ENCODE peak calls at places on chromosomes 6 and 20, in five cellular contexts. One of them, this sample, is unnamed. For H3K9me3, the result is how much of the 10 kb centered on the place peaks cover.

GRCh38 chr6:100924574-100924973 is 43.4 kb upstream of the ASCC3 start:
- DNase-seq in fibroblast of lung: no peak
- DNase-seq in trophoblast cell: peak
- DNase-seq in tibial nerve: no peak
- DNase-seq in cardiac muscle cell: no peak
- DNase-seq in this sample: no peak

GRCh38 chr6:152380351-152380767 is 256.8 kb downstream of the SYNE1 start:
- DNase-seq in fibroblast of lung: peak
- DNase-seq in trophoblast cell: peak
- DNase-seq in tibial nerve: peak
- DNase-seq in cardiac muscle cell: peak
- DNase-seq in this sample: no peak

GRCh38 chr6:99960027-99960426 is 34.0 kb downstream of the MCHR2 start:
- DNase-seq in fibroblast of lung: no peak
- DNase-seq in trophoblast cell: no peak
- DNase-seq in tibial nerve: no peak
- DNase-seq in cardiac muscle cell: no peak
- DNase-seq in this sample: no peak

GRCh38 chr6:21738180-21739094 is 144.9 kb downstream of the SOX4 start:
- DNase-seq in fibroblast of lung: peak
- DNase-seq in trophoblast cell: peak
- DNase-seq in tibial nerve: no peak
- DNase-seq in cardiac muscle cell: no peak
- DNase-seq in this sample: no peak

GRCh38 chr6:8131265-8131897 is 29.0 kb upstream of the EEF1E1 start:
- DNase-seq in fibroblast of lung: peak
- DNase-seq in trophoblast cell: peak
- DNase-seq in tibial nerve: peak
- DNase-seq in cardiac muscle cell: peak
- DNase-seq in this sample: no peak

GRCh38 chr6:54390362-54390761 is 82.1 kb downstream of the TINAG start:
- DNase-seq in fibroblast of lung: no peak
- DNase-seq in trophoblast cell: no peak
- DNase-seq in tibial nerve: no peak
- DNase-seq in cardiac muscle cell: no peak
- DNase-seq in this sample: no peak

GRCh38 chr6:89643411-89643810 is 4.9 kb upstream of the LYRM2 start:
- DNase-seq in fibroblast of lung: no peak
- DNase-seq in trophoblast cell: no peak
- DNase-seq in tibial nerve: no peak
- DNase-seq in cardiac muscle cell: no peak
- DNase-seq in this sample: no peak

GRCh38 chr6:112683926-112684325 is 336.8 kb downstream of the RFPL4B start:
- DNase-seq in fibroblast of lung: peak
- DNase-seq in trophoblast cell: no peak
- DNase-seq in tibial nerve: no peak
- DNase-seq in cardiac muscle cell: no peak
- DNase-seq in this sample: no peak

GRCh38 chr6:26196846-26197683 is 109.8 kb downstream of the HFE start:
- DNase-seq in fibroblast of lung: peak
- DNase-seq in trophoblast cell: peak
- DNase-seq in tibial nerve: peak
- DNase-seq in cardiac muscle cell: peak
- DNase-seq in this sample: peak

GRCh38 chr6:49416195-49416594 is 46.9 kb downstream of the MMUT start:
- DNase-seq in fibroblast of lung: no peak
- DNase-seq in trophoblast cell: no peak
- DNase-seq in tibial nerve: no peak
- DNase-seq in cardiac muscle cell: no peak
- DNase-seq in this sample: no peak

GRCh38 chr20:31811796-31812728 is 7.1 kb upstream of the MYLK2 start:
- DNase-seq in fibroblast of lung: peak
- DNase-seq in trophoblast cell: no peak
- DNase-seq in tibial nerve: no peak
- DNase-seq in cardiac muscle cell: peak
- DNase-seq in this sample: no peak

GRCh38 chr20:30921286-30922071 is 336.0 kb upstream of the DEFB115 start:
- DNase-seq in fibroblast of lung: no peak
- DNase-seq in trophoblast cell: no peak
- DNase-seq in tibial nerve: no peak
- DNase-seq in cardiac muscle cell: no peak
- DNase-seq in this sample: peak

GRCh38 chr20:8361008-8361652 is 229.1 kb downstream of the PLCB1 start:
- DNase-seq in fibroblast of lung: peak
- DNase-seq in trophoblast cell: no peak
- DNase-seq in tibial nerve: peak
- DNase-seq in cardiac muscle cell: no peak
- DNase-seq in this sample: no peak

GRCh38 chr6:82353848-82354247 is 9.8 kb upstream of the TPBG start:
- DNase-seq in fibroblast of lung: no peak
- DNase-seq in trophoblast cell: no peak
- DNase-seq in tibial nerve: no peak
- DNase-seq in cardiac muscle cell: no peak
- DNase-seq in this sample: no peak

GRCh38 chr6:74222768-74223321 is 526.8 kb downstream of the CD109 start:
- DNase-seq in fibroblast of lung: peak
- DNase-seq in trophoblast cell: no peak
- DNase-seq in tibial nerve: no peak
- DNase-seq in cardiac muscle cell: no peak
- DNase-seq in this sample: no peak

GRCh38 chr6:111972714-111973678 is 80.9 kb upstream of the CCN6 start:
- DNase-seq in fibroblast of lung: peak
- DNase-seq in trophoblast cell: peak
- DNase-seq in tibial nerve: peak
- DNase-seq in cardiac muscle cell: no peak
- DNase-seq in this sample: peak

GRCh38 chr6:169789944-169790927 is 38.8 kb downstream of the ERMARD start:
- DNase-seq in fibroblast of lung: peak
- DNase-seq in trophoblast cell: peak
- DNase-seq in tibial nerve: peak
- DNase-seq in cardiac muscle cell: peak
- DNase-seq in this sample: peak

GRCh38 chr6:138087549-138087948 is 19.7 kb downstream of the PERP start:
- DNase-seq in fibroblast of lung: peak
- DNase-seq in trophoblast cell: peak
- DNase-seq in tibial nerve: no peak
- DNase-seq in cardiac muscle cell: no peak
- DNase-seq in this sample: no peak

GRCh38 chr6:19757036-19757435 is 80.1 kb upstream of the ID4 start:
- DNase-seq in fibroblast of lung: peak
- DNase-seq in trophoblast cell: no peak
- DNase-seq in tibial nerve: no peak
- DNase-seq in cardiac muscle cell: peak
- DNase-seq in this sample: no peak

GRCh38 chr6:40950986-40951730 is 87.9 kb downstream of the UNC5CL start:
- DNase-seq in fibroblast of lung: peak
- DNase-seq in trophoblast cell: no peak
- DNase-seq in tibial nerve: no peak
- DNase-seq in cardiac muscle cell: peak
- DNase-seq in this sample: no peak

GRCh38 chr20:905396-905961 is 10.7 kb downstream of the ANGPT4 start:
- DNase-seq in fibroblast of lung: no peak
- DNase-seq in trophoblast cell: no peak
- DNase-seq in tibial nerve: no peak
- DNase-seq in cardiac muscle cell: no peak
- DNase-seq in this sample: no peak

GRCh38 chr6:36555750-36556252 is 8.5 kb upstream of the STK38 start:
- DNase-seq in fibroblast of lung: no peak
- DNase-seq in trophoblast cell: no peak
- DNase-seq in tibial nerve: no peak
- DNase-seq in cardiac muscle cell: no peak
- DNase-seq in this sample: no peak

GRCh38 chr6:93685494-93685893 is 266.1 kb upstream of the EPHA7 start:
- DNase-seq in fibroblast of lung: no peak
- DNase-seq in trophoblast cell: no peak
- DNase-seq in tibial nerve: no peak
- DNase-seq in cardiac muscle cell: no peak
- DNase-seq in this sample: no peak

GRCh38 chr6:68343901-68344300 is 291.2 kb upstream of the ADGRB3 start:
- DNase-seq in fibroblast of lung: peak
- DNase-seq in trophoblast cell: no peak
- DNase-seq in tibial nerve: peak
- DNase-seq in cardiac muscle cell: peak
- DNase-seq in this sample: no peak

GRCh38 chr6:119727504-119728219 is 378.1 kb upstream of the MAN1A1 start:
- DNase-seq in fibroblast of lung: no peak
- DNase-seq in trophoblast cell: peak
- DNase-seq in tibial nerve: no peak
- DNase-seq in cardiac muscle cell: no peak
- DNase-seq in this sample: no peak

GRCh38 chr6:129597023-129597713 is 112.8 kb downstream of the ARHGAP18 start:
- DNase-seq in fibroblast of lung: no peak
- DNase-seq in trophoblast cell: no peak
- DNase-seq in tibial nerve: no peak
- DNase-seq in cardiac muscle cell: no peak
- DNase-seq in this sample: no peak

GRCh38 chr20:5008743-5009142 is 7.4 kb upstream of the SLC23A2 start:
- DNase-seq in fibroblast of lung: no peak
- DNase-seq in trophoblast cell: no peak
- DNase-seq in tibial nerve: no peak
- DNase-seq in cardiac muscle cell: no peak
- DNase-seq in this sample: no peak

GRCh38 chr6:83215131-83216047 is 22.2 kb downstream of the RWDD2A start:
- DNase-seq in fibroblast of lung: peak
- DNase-seq in trophoblast cell: peak
- DNase-seq in tibial nerve: peak
- DNase-seq in cardiac muscle cell: peak
- DNase-seq in this sample: no peak

GRCh38 chr20:47419953-47420352 is 63.5 kb upstream of the ZMYND8 start:
- DNase-seq in fibroblast of lung: no peak
- DNase-seq in trophoblast cell: no peak
- DNase-seq in tibial nerve: no peak
- DNase-seq in cardiac muscle cell: no peak
- DNase-seq in this sample: no peak

GRCh38 chr20:58875111-58875510 is 22.6 kb downstream of the GNAS start:
- DNase-seq in fibroblast of lung: no peak
- DNase-seq in trophoblast cell: no peak
- DNase-seq in tibial nerve: no peak
- DNase-seq in cardiac muscle cell: no peak
- DNase-seq in this sample: no peak

GRCh38 chr20:25355866-25356265 is 34.8 kb downstream of the ABHD12 start:
- DNase-seq in fibroblast of lung: no peak
- DNase-seq in trophoblast cell: no peak
- DNase-seq in tibial nerve: no peak
- DNase-seq in cardiac muscle cell: no peak
- DNase-seq in this sample: no peak

GRCh38 chr20:25352746-25353145 is 37.9 kb downstream of the ABHD12 start:
- DNase-seq in fibroblast of lung: no peak
- DNase-seq in trophoblast cell: no peak
- DNase-seq in tibial nerve: no peak
- DNase-seq in cardiac muscle cell: no peak
- DNase-seq in this sample: no peak

GRCh38 chr20:25355191-25355590 is 35.4 kb downstream of the ABHD12 start:
- DNase-seq in fibroblast of lung: no peak
- DNase-seq in trophoblast cell: no peak
- DNase-seq in tibial nerve: no peak
- DNase-seq in cardiac muscle cell: no peak
- DNase-seq in this sample: no peak

GRCh38 chr20:25353754-25354705 is 36.6 kb downstream of the ABHD12 start:
- DNase-seq in fibroblast of lung: no peak
- DNase-seq in trophoblast cell: no peak
- DNase-seq in tibial nerve: no peak
- DNase-seq in cardiac muscle cell: no peak
- DNase-seq in this sample: no peak

DNA sequence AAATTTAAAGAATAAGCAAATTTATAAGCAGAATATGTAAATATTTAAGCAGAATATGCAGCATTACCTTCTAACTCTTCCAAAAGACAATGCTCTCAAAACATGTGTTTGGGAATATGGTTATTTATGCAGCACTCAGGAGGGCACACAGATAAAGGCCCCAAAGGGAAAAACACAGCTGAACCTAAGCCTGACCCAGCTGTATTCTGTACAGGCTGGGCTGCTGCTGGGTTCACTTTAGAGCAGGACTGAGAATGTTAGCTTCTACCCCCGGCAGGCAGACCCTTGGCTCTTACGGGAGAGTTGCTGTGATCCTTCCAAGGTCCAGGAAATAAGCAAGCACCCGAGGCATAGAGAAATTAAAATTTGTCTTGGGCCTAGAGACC is 37.3 kb downstream of the ABHD12 start:
- DNase-seq in fibroblast of lung: no peak
- DNase-seq in trophoblast cell: no peak
- DNase-seq in tibial nerve: no peak
- DNase-seq in cardiac muscle cell: no peak
- DNase-seq in this sample: no peak
- H3K9me3 ChIP-seq in fibroblast of lung: under half
- H3K9me3 ChIP-seq in trophoblast cell: under half
- H3K9me3 ChIP-seq in tibial nerve: under half
- H3K9me3 ChIP-seq in cardiac muscle cell: under half
- H3K9me3 ChIP-seq in this sample: under half

DNA sequence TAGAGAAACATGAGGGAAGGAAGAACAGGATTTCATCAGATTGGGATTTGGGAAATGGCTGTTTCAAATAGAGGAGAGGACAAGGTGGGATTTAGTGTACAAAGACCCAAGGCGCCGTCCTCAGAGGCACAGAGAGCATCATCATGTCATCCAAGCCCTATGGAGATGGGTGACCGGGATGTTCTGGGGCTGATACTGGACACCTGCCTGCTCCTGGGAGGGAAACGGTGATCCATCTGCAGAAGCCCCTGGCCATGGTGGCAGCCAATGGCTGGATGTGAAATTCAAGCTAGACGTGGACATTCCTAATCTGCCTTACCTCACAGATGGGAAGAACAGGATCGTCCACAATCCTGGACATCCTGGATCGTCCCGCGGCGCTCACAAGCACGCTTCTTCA is 12.7 kb downstream of the NKX2-2 start:
- DNase-seq in fibroblast of lung: no peak
- DNase-seq in trophoblast cell: no peak
- DNase-seq in tibial nerve: no peak
- DNase-seq in cardiac muscle cell: no peak
- DNase-seq in this sample: no peak
- H3K27ac ChIP-seq in fibroblast of lung: no peak
- H3K27ac ChIP-seq in trophoblast cell: no peak
- H3K27ac ChIP-seq in tibial nerve: no peak
- H3K27ac ChIP-seq in cardiac muscle cell: no peak
- H3K27ac ChIP-seq in this sample: no peak

GRCh38 chr6:167420858-167421766 is 96.2 kb downstream of the TTLL2 start:
- DNase-seq in fibroblast of lung: no peak
- DNase-seq in trophoblast cell: peak
- DNase-seq in tibial nerve: no peak
- DNase-seq in cardiac muscle cell: no peak
- DNase-seq in this sample: no peak
- H3K9me3 ChIP-seq in fibroblast of lung: under half
- H3K9me3 ChIP-seq in trophoblast cell: under half
- H3K9me3 ChIP-seq in tibial nerve: under half
- H3K9me3 ChIP-seq in cardiac muscle cell: under half
- H3K9me3 ChIP-seq in this sample: under half

DNA sequence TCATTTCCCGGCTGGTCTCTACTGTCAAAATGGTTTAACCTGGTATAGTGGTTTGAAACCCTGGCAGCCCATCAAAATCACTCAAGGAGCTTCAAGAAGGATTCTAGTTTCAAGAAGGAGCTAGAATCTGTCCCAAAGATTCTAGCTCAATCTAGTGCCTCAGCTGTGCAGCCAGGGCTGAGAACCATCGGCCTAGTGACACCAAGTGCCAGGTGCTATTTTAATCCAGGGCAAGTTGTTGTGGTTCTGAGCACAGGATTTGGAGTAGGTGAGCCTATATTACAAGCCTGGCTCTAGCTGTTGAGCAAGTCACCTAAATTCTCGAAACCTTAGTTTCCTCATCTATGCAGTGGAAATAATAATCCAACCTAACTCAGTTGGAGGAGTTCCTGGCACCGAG is 3.7 kb downstream of the MOCS1 start:
- DNase-seq in fibroblast of lung: no peak
- DNase-seq in trophoblast cell: no peak
- DNase-seq in tibial nerve: no peak
- DNase-seq in cardiac muscle cell: no peak
- DNase-seq in this sample: no peak
- H3K27ac ChIP-seq in fibroblast of lung: no peak
- H3K27ac ChIP-seq in trophoblast cell: no peak
- H3K27ac ChIP-seq in tibial nerve: no peak
- H3K27ac ChIP-seq in cardiac muscle cell: no peak
- H3K27ac ChIP-seq in this sample: peak